ENCODE peak calls at places on chromosomes 3 and 15, in four cellular contexts. X is effector memory CD4-positive, alpha-beta T cell; Y is cardiac muscle cell; Z is AG04450. C is an unnamed sample.

GRCh38 chr15:67146875-67147381 is 81.5 kb downstream of the SMAD3 start:
- DNase-seq in Y (no peak), Z (peak; percentile 88), X (peak; percentile 24), C (peak; percentile 88)

GRCh38 chr3:72655758-72656157 is 192.5 kb downstream of the SHQ1 start:
- DNase-seq in Y (no peak), Z (no peak), X (no peak), C (no peak)

GRCh38 chr15:40367038-40367672 is 9.1 kb downstream of the DISP2 start:
- DNase-seq in X (no peak), Z (no peak), Y (no peak), C (no peak)

GRCh38 chr15:46848704-46849103 is 868.6 kb upstream of the SEMA6D start:
- DNase-seq in X (no peak), Z (no peak), Y (no peak), C (no peak)

GRCh38 chr3:8441969-8442559 is 59.6 kb upstream of the LMCD1 start:
- DNase-seq in Y (peak; percentile 70), X (no peak), Z (peak; percentile 48), C (peak; percentile 64)

GRCh38 chr3:40054568-40055222 is 245.3 kb downstream of the MYRIP start:
- DNase-seq in X (no peak), Y (no peak), Z (no peak), C (no peak)

GRCh38 chr3:69251078-69251805 is 128.8 kb upstream of the LMOD3 start:
- DNase-seq in X (no peak), Z (no peak), Y (peak; percentile 18), C (no peak)

GRCh38 chr15:99197861-99198260 is 51.5 kb downstream of the TTC23 start:
- DNase-seq in Z (no peak), X (no peak), Y (no peak), C (no peak)

GRCh38 chr3:192060160-192060783 is 599.3 kb downstream of the PYDC2 start:
- DNase-seq in Z (no peak), X (no peak), Y (no peak), C (no peak)

GRCh38 chr3:43580181-43580580 is 41.6 kb downstream of the ANO10 start:
- DNase-seq in Z (no peak), Y (no peak), X (no peak), C (no peak)

GRCh38 chr3:55329849-55330248 is 157.3 kb downstream of the WNT5A start:
- DNase-seq in X (no peak), Z (peak; percentile 70), Y (no peak), C (peak; percentile 87)

DNA sequence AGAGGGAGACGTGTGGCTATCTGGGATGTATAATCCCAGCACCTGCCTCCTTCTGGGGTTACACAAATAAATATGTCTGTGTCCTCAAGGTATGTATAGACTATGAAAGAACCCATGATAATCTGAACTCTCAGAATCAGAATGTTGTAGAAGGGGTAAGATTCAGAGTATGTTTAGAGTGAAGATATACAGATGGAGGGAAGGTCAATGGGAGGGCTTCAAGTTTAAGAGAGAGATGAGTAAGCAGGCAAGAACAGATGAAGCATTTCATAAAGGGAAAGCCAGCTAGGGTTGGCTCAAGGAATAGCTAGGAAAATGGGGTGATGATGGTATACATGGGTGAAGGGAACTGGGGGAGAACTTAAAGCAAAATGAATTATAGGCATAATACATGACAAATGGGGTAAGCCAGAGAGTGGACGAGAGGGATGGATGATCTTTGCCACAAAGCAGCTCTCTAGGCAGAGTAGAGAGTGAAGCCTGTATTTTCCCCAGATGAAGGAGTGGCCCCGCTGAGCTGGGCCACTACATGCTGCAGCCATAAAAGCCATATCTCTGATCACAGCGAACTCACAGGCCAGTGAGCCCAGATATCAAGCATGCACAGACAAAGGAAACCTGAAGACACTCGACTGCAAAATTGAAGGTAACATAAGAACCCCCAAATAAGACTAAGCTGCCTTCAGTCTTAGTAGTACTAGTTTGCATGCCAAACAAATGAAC is 15.9 kb upstream of the ZBTB38 start:
- DNase-seq in Z (no peak), Y (no peak), X (no peak), C (no peak)
- H3K4me3 ChIP-seq in Z (no peak overlapping the region), Y (no peak overlapping the region), X (no peak overlapping the region), C (no peak overlapping the region)

GRCh38 chr3:171321959-171322358 is 138.2 kb downstream of the TNIK start:
- DNase-seq in Z (no peak), X (no peak), Y (no peak), C (no peak)

GRCh38 chr3:171317133-171317532 is 143.1 kb downstream of the TNIK start:
- DNase-seq in Z (no peak), Y (no peak), X (no peak), C (peak; percentile 37)

GRCh38 chr3:171323934-171324535 is 136.2 kb downstream of the TNIK start:
- DNase-seq in Y (no peak), Z (no peak), X (no peak), C (peak; percentile 24)

GRCh38 chr3:171321241-171321640 is 139.0 kb downstream of the TNIK start:
- DNase-seq in Y (no peak), Z (no peak), X (no peak), C (no peak)

GRCh38 chr3:171320721-171321120 is 139.5 kb downstream of the TNIK start:
- DNase-seq in Y (peak; percentile 87), Z (no peak), X (no peak), C (peak; percentile 29)
- H3K27ac ChIP-seq in Y (peak overlapping the region; percentile 84), Z (no peak overlapping the region), X (no peak overlapping the region), C (no peak overlapping the region)

GRCh38 chr3:4505688-4506558 is 12.8 kb downstream of the ITPR1 start:
- DNase-seq in Z (no peak), X (no peak), Y (no peak), C (no peak)
- H3K4me3 ChIP-seq in Z (no peak overlapping the region), X (no peak overlapping the region), Y (no peak overlapping the region), C (no peak overlapping the region)

GRCh38 chr3:149443545-149443912 is 31.0 kb upstream of the TM4SF4 start:
- DNase-seq in Y (no peak), X (no peak), Z (no peak), C (no peak)
- H3K27ac ChIP-seq in Y (no peak overlapping the region), X (no peak overlapping the region), Z (no peak overlapping the region), C (no peak overlapping the region)

GRCh38 chr3:32972482-32973146 is 21.2 kb downstream of the CCR4 start:
- DNase-seq in X (no peak), Z (no peak), Y (peak; percentile 21), C (no peak)
- H3K4me3 ChIP-seq in X (no peak overlapping the region), Z (no peak overlapping the region), Y (no peak overlapping the region), C (no peak overlapping the region)

GRCh38 chr15:63905558-63906265 is 72.0 kb upstream of the HERC1 start:
- DNase-seq in Z (no peak), Y (no peak), X (no peak), C (no peak)

GRCh38 chr15:63907521-63907920 is 73.8 kb upstream of the HERC1 start:
- DNase-seq in X (no peak), Z (no peak), Y (no peak), C (no peak)

GRCh38 chr15:63904042-63904441 is 70.3 kb upstream of the HERC1 start:
- DNase-seq in Z (no peak), Y (no peak), X (no peak), C (no peak)

GRCh38 chr15:63906266-63906584 is 72.5 kb upstream of the HERC1 start:
- DNase-seq in Z (no peak), Y (no peak), X (no peak), C (no peak)

DNA sequence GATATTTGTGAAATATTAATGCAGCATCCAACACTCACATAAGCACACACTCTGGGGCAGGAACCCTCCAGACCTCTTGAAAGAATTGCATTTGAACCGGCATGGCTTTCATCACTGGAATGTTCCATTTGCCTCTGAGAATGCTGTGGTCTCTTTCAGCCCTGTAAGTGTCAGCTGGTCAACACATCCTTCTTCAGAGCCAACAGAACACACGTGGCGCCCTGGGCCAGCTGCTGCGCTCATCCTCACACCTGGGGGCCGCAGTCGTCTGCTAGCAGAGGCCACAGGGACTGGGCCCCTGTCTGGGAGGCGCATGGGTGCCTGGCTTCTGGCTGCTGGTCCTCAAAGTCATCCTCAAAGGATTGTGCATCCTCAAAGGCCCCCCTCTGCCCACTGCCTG is 71.4 kb upstream of the HERC1 start:
- DNase-seq in Y (no peak), Z (no peak), X (no peak), C (no peak)
- H3K27ac ChIP-seq in Y (no peak overlapping the region), Z (no peak overlapping the region), X (peak overlapping the region; percentile 22), C (no peak overlapping the region)

DNA sequence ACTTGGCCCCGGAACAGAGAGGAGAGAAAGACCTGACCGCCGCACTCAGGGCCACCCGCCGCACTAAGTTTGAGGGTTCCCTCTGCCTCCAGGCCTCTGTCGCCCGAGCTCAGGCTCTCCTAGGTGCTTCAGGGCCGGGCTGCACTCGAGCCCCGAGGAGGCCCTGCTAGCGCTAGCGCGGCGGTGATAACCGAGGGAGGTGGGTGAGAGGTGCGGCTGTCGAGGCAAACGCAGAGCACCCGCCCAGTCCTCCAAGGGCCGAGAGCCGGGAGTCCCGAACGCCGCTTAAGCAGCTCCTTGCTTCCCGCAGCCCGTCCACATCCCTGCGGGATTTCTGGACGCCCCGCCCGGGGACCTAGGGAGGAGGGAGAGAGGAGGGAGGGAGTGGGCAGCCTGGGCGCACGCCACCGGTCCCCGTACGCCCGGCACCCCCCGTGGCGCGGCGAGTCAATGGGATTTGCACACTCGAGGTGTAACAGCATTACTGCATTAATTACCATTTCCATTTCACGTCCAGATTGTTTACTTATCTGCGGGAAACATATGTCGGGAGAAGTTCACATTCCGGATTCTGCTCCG is 6.8 kb downstream of the SOX14 start:
- DNase-seq in Z (no peak), Y (no peak), X (no peak), C (no peak)
- H3K4me3 ChIP-seq in Z (no peak overlapping the region), Y (peak overlapping the region; percentile 8), X (no peak overlapping the region), C (no peak overlapping the region)